ENCODE peak calls at places on chromosomes 1 and 21, in ten cellular contexts. H is GM12878; X is CD8-positive, alpha-beta memory T cell; T is fibroblast of mammary gland; R is IMR-90; Q is SJSA1; P is transverse colon; D is mesendoderm; B is GM12865; M is SK-N-SH. Z is an unnamed sample.

GRCh38 chr1:95888877-95889799 is 655.1 kb downstream of the RWDD3 start:
- DNase-seq in D (peak), M (no peak), X (no peak), B (no peak), P (no peak), R (no peak), T (peak), H (no peak), Q (no peak), Z (peak)

GRCh38 chr1:203217139-203217621 is 12.3 kb downstream of the CHIT1 start:
- DNase-seq in Q (peak), D (peak), R (no peak), P (no peak), B (no peak), M (no peak), T (no peak), H (no peak), X (no peak), Z (no peak)

GRCh38 chr1:56477164-56478111 is 101.9 kb downstream of the PLPP3 start:
- DNase-seq in P (peak), D (peak), R (peak), H (peak), X (no peak), Q (peak), B (no peak), M (peak), T (peak), Z (peak)

GRCh38 chr1:114077188-114077587 is 76.5 kb downstream of the SYT6 start:
- DNase-seq in M (no peak), B (no peak), R (no peak), X (no peak), D (no peak), T (no peak), P (no peak), H (no peak), Q (no peak), Z (no peak)

GRCh38 chr1:19361231-19362147 is 49.4 kb downstream of the SLC66A1 start:
- DNase-seq in H (no peak), Q (no peak), B (no peak), D (no peak), M (no peak), T (peak), P (no peak), R (peak), X (no peak), Z (peak)

GRCh38 chr1:110505596-110505995 is 13.4 kb downstream of the KCNA10 start:
- DNase-seq in D (peak), T (no peak), X (no peak), H (no peak), M (no peak), P (no peak), B (no peak), Q (no peak), R (no peak), Z (no peak)

GRCh38 chr1:241186716-241187115 is 170.3 kb downstream of the RGS7 start:
- DNase-seq in Q (no peak), T (peak), D (no peak), M (no peak), R (no peak), X (no peak), B (no peak), P (no peak), H (no peak), Z (no peak)

GRCh38 chr1:40653851-40654537 is 11.5 kb downstream of the RIMS3 start:
- DNase-seq in B (no peak), X (no peak), T (no peak), D (peak), P (no peak), M (peak), H (no peak), R (no peak), Q (no peak), Z (no peak)

GRCh38 chr1:245434285-245434684 is 279.5 kb downstream of the KIF26B start:
- DNase-seq in T (peak), X (no peak), M (no peak), Q (no peak), P (no peak), R (no peak), B (no peak), D (peak), H (no peak), Z (no peak)

GRCh38 chr1:9410737-9411297 is 118.1 kb downstream of the SPSB1 start:
- DNase-seq in H (peak), X (no peak), T (peak), R (peak), P (no peak), M (peak), D (peak), Q (peak), B (peak), Z (peak)

GRCh38 chr1:170131450-170131849 is 14.3 kb upstream of the NTMT2 start:
- DNase-seq in H (no peak), D (no peak), M (no peak), P (peak), Q (no peak), X (no peak), T (no peak), B (no peak), R (no peak), Z (no peak)

GRCh38 chr1:116287341-116288200 is 85.5 kb upstream of the ATP1A1 start:
- DNase-seq in T (no peak), X (no peak), R (no peak), D (no peak), M (no peak), H (no peak), P (no peak), Q (no peak), B (no peak), Z (no peak)

GRCh38 chr1:242467556-242468145 is 56.8 kb downstream of the PLD5 start:
- DNase-seq in Q (peak), R (peak), D (peak), B (peak), P (peak), H (no peak), T (peak), M (peak), X (no peak), Z (peak)

GRCh38 chr1:119160435-119160834 is 20.0 kb upstream of the WARS2 start:
- DNase-seq in R (peak), B (no peak), D (no peak), Q (no peak), X (no peak), M (no peak), H (no peak), T (no peak), P (no peak), Z (no peak)

GRCh38 chr1:167161242-167161641 is 59.4 kb upstream of the POU2F1 start:
- DNase-seq in M (no peak), P (no peak), R (no peak), D (peak), B (no peak), X (no peak), Q (no peak), T (no peak), H (no peak), Z (no peak)

GRCh38 chr1:96329121-96329520 is 392.5 kb upstream of the PTBP2 start:
- DNase-seq in T (peak), D (no peak), R (peak), H (no peak), M (no peak), X (no peak), B (no peak), Q (no peak), P (no peak), Z (peak)

GRCh38 chr1:27536004-27536757 is 46.2 kb upstream of the WASF2 start:
- DNase-seq in M (peak), R (no peak), X (no peak), D (no peak), B (no peak), H (no peak), Q (no peak), T (no peak), P (no peak), Z (no peak)

GRCh38 chr1:204883405-204883804 is 12.7 kb downstream of the NFASC start:
- DNase-seq in X (no peak), T (no peak), B (no peak), D (no peak), H (no peak), R (no peak), Q (no peak), P (no peak), M (no peak), Z (no peak)

GRCh38 chr1:225554216-225554812 is 98.6 kb downstream of the ENAH start:
- DNase-seq in M (peak), X (no peak), T (peak), Q (no peak), P (no peak), B (peak), D (peak), R (peak), H (no peak), Z (peak)

GRCh38 chr1:235901461-235901860 is 34.8 kb upstream of the LYST start:
- DNase-seq in P (no peak), R (peak), Q (no peak), T (peak), B (no peak), D (no peak), H (no peak), M (no peak), X (no peak), Z (peak)

DNA sequence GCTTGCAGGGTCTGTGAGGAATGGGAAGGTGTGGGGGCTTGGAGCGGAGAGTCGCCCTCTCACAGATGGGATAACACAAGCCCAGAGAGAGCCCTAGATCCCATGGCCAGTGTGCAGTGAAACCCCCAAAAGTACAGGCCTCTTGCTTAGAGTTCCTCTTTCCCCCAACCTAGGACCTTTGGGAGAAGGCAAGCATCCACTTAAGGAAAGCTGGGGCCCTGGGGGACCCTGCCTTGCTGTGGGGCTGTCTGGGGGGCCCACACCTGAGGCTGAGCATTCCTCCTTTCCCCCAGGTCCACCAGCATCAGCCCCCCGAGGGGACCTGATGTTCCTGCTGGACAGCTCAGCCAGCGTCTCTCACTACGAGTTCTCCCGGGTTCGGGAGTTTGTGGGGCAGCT is 1.1 kb downstream of the VWA1 start:
- DNase-seq in M (no peak), H (no peak), B (no peak), T (no peak), P (no peak), D (no peak), X (no peak), R (no peak), Q (no peak), Z (no peak)
- H3K4me3 ChIP-seq in M (no peak), H (no peak), B (no peak), T (no peak), P (no peak), D (no peak), X (no peak), R (no peak), Q (no peak), Z (no peak)

GRCh38 chr1:202189012-202189790 is 4.4 kb upstream of the LGR6 start:
- DNase-seq in D (peak), T (peak), M (peak), B (peak), Q (peak), H (no peak), P (peak), X (peak), R (peak), Z (peak)

GRCh38 chr1:202194328-202194648 is 689 bp downstream of the LGR6 start:
- DNase-seq in R (no peak), P (no peak), X (no peak), H (no peak), B (no peak), Q (no peak), D (no peak), M (no peak), T (no peak), Z (no peak)

GRCh38 chr1:202193614-202194327 is at the start of gene LGR6:
- DNase-seq in B (no peak), X (no peak), M (peak), H (no peak), R (no peak), P (no peak), T (no peak), D (no peak), Q (no peak), Z (no peak)

GRCh38 chr1:202189919-202190715 is 3.5 kb upstream of the LGR6 start:
- DNase-seq in Q (no peak), P (no peak), M (no peak), X (no peak), B (no peak), D (peak), R (peak), T (no peak), H (no peak), Z (no peak)

DNA sequence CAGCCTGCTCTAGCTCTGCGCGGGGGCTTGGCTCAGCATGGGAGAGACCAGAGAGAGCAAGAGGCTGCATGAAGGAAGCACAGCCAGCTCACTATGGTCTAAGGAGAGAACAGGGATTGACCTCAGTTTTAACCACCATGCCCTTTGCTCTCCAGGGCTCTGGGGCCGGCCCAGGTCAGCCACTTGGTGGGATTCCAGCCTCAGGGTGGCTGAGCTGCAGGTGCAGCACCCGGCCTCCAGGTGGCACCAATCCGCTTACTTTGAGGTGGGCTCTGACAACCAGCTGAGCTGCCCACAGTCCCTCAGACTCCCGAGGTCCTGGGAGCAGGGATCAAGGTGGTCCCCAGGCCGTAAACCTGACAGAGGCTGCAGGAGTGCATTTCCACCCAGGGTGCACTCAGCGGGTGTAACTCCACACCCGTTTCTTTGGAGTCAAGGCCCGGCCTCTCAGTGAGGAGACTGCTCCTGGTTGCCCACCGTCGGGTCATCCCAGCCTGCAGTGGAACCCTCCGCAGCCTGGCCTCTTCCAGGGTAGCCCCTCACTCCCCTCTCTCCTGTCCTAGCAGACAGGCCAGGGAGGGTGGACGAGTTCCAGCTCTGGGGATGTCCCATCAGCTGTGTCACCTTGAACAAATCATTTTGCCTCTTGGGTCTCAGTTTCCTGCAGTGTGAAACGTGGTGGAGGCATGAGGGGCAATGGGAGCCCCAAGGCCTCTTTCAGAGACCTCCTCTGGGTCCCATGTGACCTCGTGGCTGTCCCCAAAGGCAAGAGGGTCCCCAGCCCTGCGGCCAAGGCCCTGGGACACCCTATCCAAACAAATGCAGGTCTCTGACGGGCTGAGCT is 607 bp upstream of the LGR6 start:
- DNase-seq in M (peak), H (no peak), Q (peak), X (peak), B (peak), P (peak), R (peak), D (peak), T (peak), Z (peak)
- H3K4me3 ChIP-seq in M (no peak), H (no peak), Q (no peak), X (no peak), B (no peak), P (no peak), R (no peak), D (no peak), T (no peak), Z (no peak)

DNA sequence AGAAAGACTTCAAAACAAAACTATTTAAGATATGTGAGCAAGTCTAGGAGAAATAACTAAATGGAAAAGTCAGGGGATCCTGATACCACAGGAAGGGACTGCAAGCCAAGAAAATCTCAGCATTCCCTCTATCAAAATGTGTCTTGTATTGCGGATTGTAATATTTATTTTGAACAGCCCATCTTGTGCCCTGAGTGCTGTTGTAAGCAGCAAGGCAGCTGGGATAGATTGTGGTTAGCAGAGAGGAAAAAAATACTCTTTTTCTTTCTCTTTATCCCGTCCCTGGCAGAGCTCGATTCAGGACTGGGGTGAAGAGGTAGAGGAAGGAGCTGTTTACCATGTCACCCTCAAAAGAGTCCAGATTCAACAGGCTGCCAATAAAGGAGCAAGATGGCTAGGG is 1.2 kb downstream of the RGL1 start:
- DNase-seq in B (no peak), P (no peak), R (peak), T (peak), Q (no peak), H (no peak), D (no peak), M (no peak), X (no peak), Z (peak)
- H3K4me3 ChIP-seq in B (peak), P (peak), R (peak), T (peak), Q (peak), H (peak), D (no peak), M (peak), X (no peak), Z (peak)

DNA sequence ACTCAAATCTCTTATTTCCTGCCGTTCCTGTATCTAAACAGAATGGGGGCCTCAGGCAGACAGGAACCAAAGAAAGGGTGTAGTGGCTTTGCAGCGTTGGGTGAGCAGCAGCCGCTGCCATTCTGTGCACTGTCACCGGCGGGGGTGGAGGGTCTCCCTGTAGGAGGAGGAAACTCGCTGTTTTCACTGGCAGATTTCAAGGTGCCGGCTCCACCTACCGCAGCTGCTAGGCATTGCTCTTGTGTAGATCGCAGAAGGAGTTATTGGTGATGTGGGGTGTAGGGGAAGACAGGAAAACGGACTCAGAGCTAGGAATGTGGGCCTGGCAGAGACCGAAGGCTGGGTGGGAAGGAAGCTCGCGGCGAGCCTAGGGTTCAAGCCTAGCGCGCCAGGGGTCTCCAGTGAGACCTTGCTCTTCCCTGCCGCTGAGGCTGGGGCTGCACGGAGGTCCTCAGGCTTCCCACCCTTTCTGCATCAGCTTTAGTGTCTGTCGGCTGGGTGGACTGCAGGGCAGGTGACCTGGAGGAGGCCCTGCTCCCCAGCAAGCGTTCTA is 20.8 kb downstream of the ATP5PO start:
- DNase-seq in T (peak), P (peak), Q (peak), R (peak), X (peak), D (peak), M (peak), H (no peak), B (peak), Z (peak)
- H3K4me3 ChIP-seq in T (peak), P (peak), Q (no peak), R (peak), X (peak), D (no peak), M (peak), H (no peak), B (peak), Z (peak)

GRCh38 chr1:100039571-100039970 is 69.8 kb downstream of the SLC35A3 start:
- DNase-seq in R (no peak), T (no peak), Q (no peak), H (no peak), X (no peak), B (no peak), M (no peak), D (no peak), P (no peak), Z (no peak)
- H3K4me3 ChIP-seq in R (peak), T (peak), Q (peak), H (peak), X (peak), B (peak), M (peak), D (no peak), P (peak), Z (peak)

GRCh38 chr1:1630191-1630964 is 1.6 kb upstream of the MMP23B start:
- DNase-seq in X (peak), M (peak), P (peak), B (peak), T (peak), D (peak), H (peak), R (no peak), Q (no peak), Z (peak)
- H3K4me3 ChIP-seq in X (no peak), M (no peak), P (peak), B (peak), T (no peak), D (no peak), H (peak), R (no peak), Q (no peak), Z (no peak)

Z was measured in fibroblast of lung.